ENCODE peak calls at places on chromosomes 5 and 9, in seven cellular contexts. X is choroid plexus epithelial cell, C is RWPE1, B is sigmoid colon, J is GM23338, L is fibroblast of the aortic adventitia, U is HFFc6. Y is an unnamed sample.

GRCh38 chr9:36306481-36307306 is 48.4 kb upstream of the GNE start:
- DNase-seq in X (peak), C (peak), B (no peak), J (no peak), L (no peak), U (no peak), Y (no peak)

GRCh38 chr5:132055441-132055807 is 5.0 kb upstream of the IL3 start:
- DNase-seq in X (no peak), C (no peak), B (no peak), J (no peak), L (no peak), U (no peak), Y (no peak)

GRCh38 chr5:125372694-125373621 is 626.5 kb upstream of the ZNF608 start:
- DNase-seq in X (peak), C (no peak), B (no peak), J (peak), L (peak), U (peak), Y (peak)

GRCh38 chr9:72131206-72131605 is 18.0 kb upstream of the GDA start:
- DNase-seq in X (no peak), C (no peak), B (no peak), J (no peak), L (no peak), U (no peak), Y (no peak)

GRCh38 chr9:106019017-106019692 is 324.8 kb downstream of the TMEM38B start:
- DNase-seq in X (no peak), C (no peak), B (no peak), J (peak), L (no peak), U (no peak), Y (no peak)

GRCh38 chr9:86407022-86407421 is 52.8 kb upstream of the TUT7 start:
- DNase-seq in X (peak), C (peak), B (no peak), J (no peak), L (peak), U (peak), Y (no peak)

GRCh38 chr9:78439192-78439865 is 142.4 kb downstream of the PSAT1 start:
- DNase-seq in X (peak), C (peak), B (peak), J (peak), L (peak), U (peak), Y (peak)

GRCh38 chr9:73081979-73082657 is 69.5 kb upstream of the ANXA1 start:
- DNase-seq in X (peak), C (peak), B (no peak), J (peak), L (peak), U (peak), Y (peak)

GRCh38 chr5:100902406-100903035 is 561 bp downstream of the ST8SIA4 start:
- DNase-seq in X (no peak), C (no peak), B (no peak), J (peak), L (no peak), U (no peak), Y (no peak)

GRCh38 chr5:132474881-132475511 is 15.6 kb downstream of the IRF1 start:
- DNase-seq in X (no peak), C (no peak), B (peak), J (peak), L (no peak), U (no peak), Y (no peak)

GRCh38 chr5:55934117-55934613 is 60.6 kb downstream of the IL6ST start:
- DNase-seq in X (peak), C (no peak), B (no peak), J (no peak), L (no peak), U (no peak), Y (no peak)

GRCh38 chr9:86667307-86667706 is 280.0 kb downstream of the GAS1 start:
- DNase-seq in X (peak), C (peak), B (no peak), J (no peak), L (peak), U (no peak), Y (no peak)

GRCh38 chr5:34682926-34683623 is 26.9 kb downstream of the RAI14 start:
- DNase-seq in X (peak), C (no peak), B (no peak), J (no peak), L (peak), U (no peak), Y (no peak)

GRCh38 chr9:125896964-125897363 is 149.8 kb downstream of the PBX3 start:
- DNase-seq in X (no peak), C (no peak), B (no peak), J (no peak), L (no peak), U (no peak), Y (no peak)

GRCh38 chr9:13485068-13485596 is 205.6 kb upstream of the MPDZ start:
- DNase-seq in X (peak), C (peak), B (peak), J (no peak), L (peak), U (no peak), Y (no peak)

GRCh38 chr5:6260846-6261245 is 117.5 kb downstream of the MED10 start:
- DNase-seq in X (no peak), C (no peak), B (no peak), J (no peak), L (no peak), U (no peak), Y (no peak)

GRCh38 chr9:78871452-78872331 is 574.8 kb downstream of the PSAT1 start:
- DNase-seq in X (peak), C (peak), B (no peak), J (no peak), L (peak), U (peak), Y (peak)

GRCh38 chr5:135553688-135554462 is 18.1 kb upstream of the NEUROG1 start:
- DNase-seq in X (peak), C (peak), B (no peak), J (peak), L (peak), U (peak), Y (no peak)

GRCh38 chr9:76558465-76558864 is 99.5 kb downstream of the GCNT1 start:
- DNase-seq in X (peak), C (no peak), B (no peak), J (no peak), L (peak), U (no peak), Y (no peak)

GRCh38 chr9:137506702-137507171 is 43.5 kb downstream of the PNPLA7 start:
- DNase-seq in X (no peak), C (no peak), B (peak), J (no peak), L (no peak), U (peak), Y (peak)

GRCh38 chr5:60929024-60929423 is 15.8 kb downstream of the ERCC8 start:
- DNase-seq in X (peak), C (no peak), B (no peak), J (peak), L (peak), U (no peak), Y (no peak)

GRCh38 chr5:83095163-83095972 is 18.0 kb downstream of the XRCC4 start:
- DNase-seq in X (no peak), C (no peak), B (no peak), J (no peak), L (no peak), U (no peak), Y (no peak)

GRCh38 chr5:11792621-11793020 is 111.6 kb downstream of the CTNND2 start:
- DNase-seq in X (no peak), C (no peak), B (no peak), J (no peak), L (no peak), U (no peak), Y (no peak)

GRCh38 chr5:143554194-143554717 is 150.8 kb upstream of the NR3C1 start:
- DNase-seq in X (peak), C (peak), B (no peak), J (no peak), L (peak), U (peak), Y (peak)

GRCh38 chr5:115179068-115179958 is 9.6 kb upstream of the TRIM36 start:
- DNase-seq in X (peak), C (peak), B (no peak), J (peak), L (no peak), U (no peak), Y (no peak)

GRCh38 chr5:143248822-143249579 is 154.5 kb downstream of the NR3C1 start:
- DNase-seq in X (peak), C (peak), B (no peak), J (no peak), L (peak), U (peak), Y (no peak)

DNA sequence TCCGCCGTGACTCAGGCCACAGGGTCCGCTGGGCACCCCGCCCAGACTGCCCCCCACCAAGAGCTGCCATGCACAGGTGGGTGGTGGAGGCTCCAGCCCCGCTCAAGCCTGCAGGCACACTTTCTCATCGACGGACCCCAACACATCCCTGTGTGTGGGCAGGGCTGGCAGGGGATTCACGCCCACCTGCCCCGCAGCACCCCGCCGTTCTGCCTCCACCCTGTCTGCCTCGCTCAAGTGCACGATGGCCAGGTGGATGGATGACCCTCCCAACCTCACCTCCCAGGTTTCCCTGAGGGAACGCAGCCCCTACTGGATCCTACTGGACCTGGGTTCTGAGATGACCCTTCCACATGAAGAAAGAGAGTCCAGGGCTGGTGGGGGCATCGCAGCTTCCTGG is 26.1 kb upstream of the FCN1 start:
- DNase-seq in X (no peak), C (no peak), B (no peak), J (no peak), L (no peak), U (no peak), Y (no peak)
- TF ChIP-seq CTCF in X (no peak), C (no peak), B (no peak), J (no peak), L (no peak), U (no peak), Y (no peak)

DNA sequence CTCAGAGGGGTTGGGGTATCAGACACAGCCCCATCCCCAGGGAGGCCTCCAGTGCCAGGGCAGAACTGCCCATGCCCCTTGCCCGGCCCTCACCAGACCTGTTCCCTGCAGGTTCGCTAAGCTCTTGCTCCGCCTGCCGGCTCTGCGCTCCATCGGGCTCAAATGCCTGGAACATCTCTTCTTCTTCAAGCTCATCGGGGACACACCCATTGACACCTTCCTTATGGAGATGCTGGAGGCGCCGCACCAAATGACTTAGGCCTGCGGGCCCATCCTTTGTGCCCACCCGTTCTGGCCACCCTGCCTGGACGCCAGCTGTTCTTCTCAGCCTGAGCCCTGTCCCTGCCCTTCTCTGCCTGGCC is 110.1 kb downstream of the RXRA start:
- DNase-seq in X (no peak), C (no peak), B (no peak), J (no peak), L (no peak), U (no peak), Y (no peak)
- TF ChIP-seq CTCF in X (no peak), C (no peak), B (no peak), J (no peak), L (no peak), U (no peak), Y (no peak)

GRCh38 chr5:36363101-36363500 is 61.4 kb upstream of the RANBP3L start:
- DNase-seq in X (peak), C (peak), B (no peak), J (peak), L (peak), U (peak), Y (peak)
- TF ChIP-seq CTCF in X (peak), C (no peak), B (no peak), J (no peak), L (peak), U (peak), Y (no peak)

DNA sequence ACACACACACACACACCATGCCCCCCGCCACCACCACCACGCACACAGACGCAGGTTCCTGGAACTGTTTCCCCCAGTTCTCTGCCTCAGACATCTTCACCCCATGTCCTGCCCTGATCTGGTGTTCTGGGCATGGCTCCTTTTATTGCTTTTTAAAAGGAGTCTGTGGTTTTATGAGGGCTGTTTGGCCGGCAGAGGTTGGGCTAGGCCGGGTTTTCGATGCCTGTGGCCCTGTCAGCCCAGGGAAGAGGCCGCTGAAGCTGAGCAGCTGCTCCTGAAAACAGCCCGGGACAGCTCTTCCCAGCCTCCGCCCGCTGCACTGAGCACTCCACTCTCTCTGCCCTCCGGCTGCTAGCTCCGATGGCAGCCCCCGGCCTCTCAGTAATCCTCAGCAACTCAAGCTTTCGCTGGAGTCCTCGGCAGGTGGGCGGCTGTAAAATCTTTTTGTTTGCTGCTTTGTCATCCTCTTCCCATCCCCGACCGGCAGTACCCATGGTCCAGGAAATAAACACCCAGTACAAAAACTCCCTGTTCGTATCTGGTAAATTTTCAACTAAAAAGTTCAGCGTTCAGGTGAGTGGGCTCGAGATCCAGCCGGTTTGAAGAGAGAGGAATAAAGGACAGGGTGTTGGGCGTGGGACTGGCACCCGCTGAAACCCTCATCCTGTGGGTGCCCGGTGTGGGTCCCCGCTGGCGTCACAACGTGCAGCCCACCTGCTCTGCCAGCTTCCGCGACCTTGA is 103.0 kb upstream of the ERCC6L2 start:
- DNase-seq in X (peak), C (no peak), B (peak), J (peak), L (peak), U (peak), Y (peak)
- TF ChIP-seq CTCF in X (peak), C (no peak), B (no peak), J (no peak), L (peak), U (no peak), Y (no peak)

DNA sequence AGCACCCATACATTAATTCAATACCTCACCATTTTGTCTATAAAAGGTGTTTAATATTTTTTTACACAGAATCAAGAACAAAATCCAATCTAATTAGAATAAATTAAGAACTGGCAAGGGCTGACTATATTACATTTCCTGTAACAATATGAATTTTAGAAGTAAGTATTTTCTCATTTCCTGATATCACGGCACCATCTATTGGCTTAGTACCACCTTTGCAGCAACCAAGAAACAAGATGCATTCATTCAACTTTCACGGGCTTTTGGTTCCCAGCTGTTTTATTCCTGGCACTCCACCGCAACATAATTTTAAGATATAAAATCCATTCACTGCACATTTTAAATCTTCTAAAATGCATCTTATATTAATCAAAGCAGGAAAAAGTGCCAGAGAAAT is 20.6 kb downstream of the PSMB7 start:
- DNase-seq in X (no peak), C (no peak), B (no peak), J (no peak), L (no peak), U (no peak), Y (no peak)
- TF ChIP-seq CTCF in X (no peak), C (no peak), B (no peak), J (no peak), L (no peak), U (no peak), Y (no peak)

GRCh38 chr9:15423328-15423985 is 781 bp downstream of the SNAPC3 start:
- DNase-seq in X (peak), C (peak), B (no peak), J (peak), L (peak), U (peak), Y (no peak)
- TF ChIP-seq CTCF in X (peak), C (no peak), B (no peak), J (peak), L (peak), U (peak), Y (peak)